ENCODE peak calls at places on chromosomes 6 and 20, in nine cellular contexts. Q, H, S, R, T, I, F, O and E are unnamed samples.

GRCh38 chr6:35451354-35452185 is 568 bp upstream of the FANCE start:
- DNase-seq in R (peak), Q (no peak), S (no peak), T (no peak), O (no peak), I (no peak), F (no peak), H (no peak), E (no peak)

GRCh38 chr20:1375515-1375914 is 17.3 kb downstream of the FKBP1A start:
- DNase-seq in R (no peak), O (peak), Q (no peak), F (peak), I (peak), H (no peak), T (peak), S (no peak), E (peak)

GRCh38 chr20:17895641-17896246 is 72.8 kb downstream of the SNX5 start:
- DNase-seq in I (peak), O (peak), F (no peak), H (peak), S (no peak), R (no peak), T (peak), Q (no peak), E (peak)

GRCh38 chr6:31568537-31568961 is 3.5 kb upstream of the LTA start:
- DNase-seq in I (no peak), H (peak), O (no peak), F (no peak), Q (no peak), T (no peak), R (no peak), S (no peak), E (no peak)

GRCh38 chr6:42021847-42022754 is 28.2 kb upstream of the TAF8 start:
- DNase-seq in S (peak), Q (no peak), R (no peak), T (no peak), F (no peak), H (peak), O (peak), I (no peak), E (no peak)

GRCh38 chr20:36162272-36162966 is 7.9 kb downstream of the EPB41L1 start:
- DNase-seq in S (no peak), F (no peak), T (peak), I (no peak), R (no peak), Q (no peak), O (no peak), H (no peak), E (no peak)

GRCh38 chr20:217266-217665 is 9.8 kb upstream of the DEFB129 start:
- DNase-seq in T (no peak), R (no peak), I (no peak), S (no peak), H (no peak), Q (no peak), F (no peak), O (no peak), E (no peak)

GRCh38 chr6:69179681-69180080 is 544.6 kb downstream of the ADGRB3 start:
- DNase-seq in T (no peak), S (no peak), H (no peak), F (peak), Q (peak), R (no peak), I (no peak), O (no peak), E (no peak)

GRCh38 chr20:49865559-49865958 is 49.8 kb downstream of the SPATA2 start:
- DNase-seq in T (peak), O (peak), R (no peak), S (no peak), H (no peak), F (no peak), Q (no peak), I (no peak), E (no peak)